ENCODE peak calls at places on chromosomes 7 and 10, in five cellular contexts. W is stomach, U is fibroblast of lung, B is neural progenitor cell, O is fibroblast of the aortic adventitia. S is an unnamed sample.

GRCh38 chr7:26147030-26147429 is 5.0 kb upstream of the NFE2L3 start:
- DNase-seq in W (no peak), U (no peak), B (no peak), O (peak; percentile 21), S (peak; percentile 49)

GRCh38 chr10:78543749-78544446 is 510.2 kb downstream of the RPS24 start:
- DNase-seq in W (peak; percentile 41), U (peak; percentile 97), B (peak; percentile 38), O (peak; percentile 98), S (peak; percentile 96)

GRCh38 chr7:83821866-83822265 is 172.9 kb upstream of the SEMA3E start:
- DNase-seq in W (no peak), U (no peak), B (no peak), O (peak; percentile 16), S (no peak)

GRCh38 chr10:77444041-77444440 is 193.6 kb downstream of the KCNMA1 start:
- DNase-seq in W (no peak), U (no peak), B (no peak), O (no peak), S (no peak)

GRCh38 chr10:110147961-110148360 is 59.4 kb upstream of the MXI1 start:
- DNase-seq in W (no peak), U (peak; percentile 18), B (no peak), O (no peak), S (no peak)

GRCh38 chr10:117699436-117700075 is 157.0 kb downstream of the EMX2 start:
- DNase-seq in W (no peak), U (no peak), B (no peak), O (no peak), S (peak; percentile 75)

GRCh38 chr7:133795061-133795460 is 332.1 kb upstream of the LRGUK start:
- DNase-seq in W (no peak), U (no peak), B (no peak), O (no peak), S (no peak)

GRCh38 chr7:94374231-94374630 is 20.5 kb upstream of the COL1A2 start:
- DNase-seq in W (peak; percentile 36), U (peak; percentile 95), B (peak; percentile 49), O (peak; percentile 97), S (peak; percentile 98)

GRCh38 chr10:33216661-33217427 is 117.6 kb downstream of the NRP1 start:
- DNase-seq in W (no peak), U (peak; percentile 60), B (no peak), O (no peak), S (peak; percentile 53)

GRCh38 chr10:78438907-78439809 is 405.5 kb downstream of the RPS24 start:
- DNase-seq in W (no peak), U (no peak), B (no peak), O (no peak), S (no peak)

GRCh38 chr10:104293021-104293420 is 24.0 kb downstream of the GSTO2 start:
- DNase-seq in W (no peak), U (peak; percentile 58), B (peak; percentile 28), O (peak; percentile 43), S (peak; percentile 76)

GRCh38 chr10:50375051-50375452 is 123.7 kb upstream of the ASAH2 start:
- DNase-seq in W (no peak), U (no peak), B (no peak), O (no peak), S (no peak)

GRCh38 chr7:50761722-50762121 is 21.0 kb downstream of the GRB10 start:
- DNase-seq in W (no peak), U (no peak), B (no peak), O (no peak), S (no peak)

GRCh38 chr7:3670898-3671297 is 369.8 kb downstream of the SDK1 start:
- DNase-seq in W (no peak), U (no peak), B (no peak), O (no peak), S (no peak)

GRCh38 chr10:43202224-43202656 is 64.0 kb downstream of the CSGALNACT2 start:
- DNase-seq in W (peak; percentile 26), U (no peak), B (peak; percentile 75), O (no peak), S (peak; percentile 69)

S was measured in GM23248.